ENCODE peak calls at places on chromosomes 13 and 19, in eight cellular contexts. C is upper lobe of right lung, E is IMR-90, L is foreskin keratinocyte, Z is ascending aorta, A is type B pancreatic cell, M is fibroblast of lung, X is dorsolateral prefrontal cortex. Q is an unnamed sample.

GRCh38 chr13:111337206-111337605 is 16.8 kb downstream of the TEX29 start:
- DNase-seq in C (no peak), E (peak), L (peak), Z (peak), A (peak), M (peak), X (no peak), Q (peak)

GRCh38 chr19:2550431-2551171 is 74.7 kb downstream of the GADD45B start:
- DNase-seq in C (peak), E (no peak), L (no peak), Z (no peak), A (no peak), M (no peak), X (peak), Q (no peak)

GRCh38 chr19:18053571-18054219 is 33.0 kb downstream of the IL12RB1 start:
- DNase-seq in C (no peak), E (peak), L (no peak), Z (peak), A (no peak), M (peak), X (no peak), Q (no peak)

GRCh38 chr19:5216141-5216847 is 124.3 kb downstream of the PTPRS start:
- DNase-seq in C (no peak), E (no peak), L (no peak), Z (no peak), A (no peak), M (no peak), X (no peak), Q (no peak)

GRCh38 chr13:46389985-46390384 is 2.9 kb upstream of the RUBCNL start:
- DNase-seq in C (no peak), E (no peak), L (no peak), Z (no peak), A (no peak), M (no peak), X (peak), Q (no peak)

GRCh38 chr19:44207126-44207803 is 5.1 kb upstream of the ZNF227 start:
- DNase-seq in C (peak), E (peak), L (peak), Z (peak), A (peak), M (peak), X (peak), Q (peak)

GRCh38 chr13:113413178-113413897 is 40.0 kb downstream of the ADPRHL1 start:
- DNase-seq in C (peak), E (no peak), L (no peak), Z (peak), A (no peak), M (peak), X (no peak), Q (no peak)

GRCh38 chr19:10968527-10969081 is 7.8 kb downstream of the SMARCA4 start:
- DNase-seq in C (no peak), E (no peak), L (no peak), Z (no peak), A (no peak), M (no peak), X (no peak), Q (no peak)

GRCh38 chr13:59774511-59774911 is 389.2 kb downstream of the DIAPH3 start:
- DNase-seq in C (no peak), E (peak), L (peak), Z (no peak), A (no peak), M (peak), X (no peak), Q (peak)

GRCh38 chr19:16957151-16957662 is 68.4 kb downstream of the F2RL3 start:
- DNase-seq in C (peak), E (no peak), L (peak), Z (no peak), A (peak), M (no peak), X (no peak), Q (no peak)

GRCh38 chr13:99979453-99980200 is 2.0 kb upstream of the ZIC2 start:
- DNase-seq in C (peak), E (no peak), L (no peak), Z (peak), A (no peak), M (no peak), X (no peak), Q (no peak)

GRCh38 chr19:38744906-38745305 is 632 bp upstream of the CAPN12 start:
- DNase-seq in C (no peak), E (no peak), L (no peak), Z (no peak), A (no peak), M (no peak), X (no peak), Q (no peak)

GRCh38 chr13:98014766-98015165 is 61.3 kb downstream of the IPO5 start:
- DNase-seq in C (no peak), E (peak), L (peak), Z (no peak), A (no peak), M (peak), X (no peak), Q (peak)

GRCh38 chr13:99322297-99323103 is 15.3 kb upstream of the GPR183 start:
- DNase-seq in C (no peak), E (peak), L (peak), Z (no peak), A (no peak), M (peak), X (no peak), Q (peak)

GRCh38 chr13:112940236-112940635 is 28.8 kb upstream of the MCF2L start:
- DNase-seq in C (no peak), E (no peak), L (no peak), Z (no peak), A (peak), M (peak), X (peak), Q (no peak)

GRCh38 chr19:41195675-41196497 is 2.9 kb downstream of the CYP2S1 start:
- DNase-seq in C (no peak), E (peak), L (peak), Z (no peak), A (no peak), M (peak), X (no peak), Q (peak)

GRCh38 chr13:106464076-106464475 is 71.4 kb downstream of the EFNB2 start:
- DNase-seq in C (no peak), E (no peak), L (no peak), Z (no peak), A (no peak), M (peak), X (no peak), Q (no peak)

GRCh38 chr19:9321338-9321737 is 2.6 kb upstream of the ZNF559 start:
- DNase-seq in C (no peak), E (no peak), L (no peak), Z (no peak), A (no peak), M (no peak), X (no peak), Q (no peak)

GRCh38 chr19:9323557-9323918 is 441 bp upstream of the ZNF559 start:
- DNase-seq in C (peak), E (peak), L (peak), Z (peak), A (no peak), M (peak), X (peak), Q (peak)

GRCh38 chr19:9324584-9324962 is 594 bp downstream of the ZNF559 start:
- DNase-seq in C (no peak), E (no peak), L (no peak), Z (no peak), A (no peak), M (no peak), X (no peak), Q (peak)

GRCh38 chr19:9329999-9330398 is 6.0 kb downstream of the ZNF559 start:
- DNase-seq in C (no peak), E (no peak), L (no peak), Z (no peak), A (no peak), M (no peak), X (no peak), Q (no peak)

DNA sequence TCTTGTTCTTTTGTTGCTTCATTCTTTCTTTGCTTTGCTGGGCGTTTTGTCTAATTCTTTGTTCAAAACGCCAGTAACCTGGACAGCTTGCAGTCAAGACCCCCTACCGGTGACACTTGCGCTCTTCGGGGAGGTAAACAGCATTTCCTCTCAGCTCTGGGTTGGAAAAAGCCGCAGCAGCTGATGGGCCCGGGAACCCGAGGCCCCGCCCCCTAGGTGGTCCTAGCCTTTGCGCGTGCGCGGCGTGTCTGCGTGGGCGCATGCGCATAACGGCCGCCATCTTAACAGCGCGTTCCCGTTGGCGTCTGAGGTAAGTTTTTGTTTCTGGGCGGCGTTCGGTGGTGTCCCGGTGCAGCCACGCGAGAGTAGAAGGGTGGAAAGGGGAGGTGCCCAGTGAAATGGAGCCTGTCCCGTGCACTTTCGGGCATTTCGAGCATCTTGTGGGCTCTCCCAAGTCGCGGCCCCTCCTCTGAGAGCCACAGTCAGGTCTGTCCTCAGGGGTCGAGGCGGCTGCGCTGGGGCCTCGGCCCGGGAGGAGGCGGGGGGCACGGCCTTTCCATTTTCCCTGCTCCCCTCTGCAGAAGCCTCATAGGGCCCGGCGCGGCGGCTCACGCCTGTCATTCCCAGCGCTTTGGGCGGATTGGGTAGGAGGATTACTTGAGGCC is at the start of gene ZNF559:
- DNase-seq in C (peak), E (peak), L (peak), Z (peak), A (peak), M (peak), X (peak), Q (peak)
- TF ChIP-seq CTCF in C (peak), E (peak), L (peak), Z (no peak), A (peak), M (peak), X (peak), Q (peak)

DNA sequence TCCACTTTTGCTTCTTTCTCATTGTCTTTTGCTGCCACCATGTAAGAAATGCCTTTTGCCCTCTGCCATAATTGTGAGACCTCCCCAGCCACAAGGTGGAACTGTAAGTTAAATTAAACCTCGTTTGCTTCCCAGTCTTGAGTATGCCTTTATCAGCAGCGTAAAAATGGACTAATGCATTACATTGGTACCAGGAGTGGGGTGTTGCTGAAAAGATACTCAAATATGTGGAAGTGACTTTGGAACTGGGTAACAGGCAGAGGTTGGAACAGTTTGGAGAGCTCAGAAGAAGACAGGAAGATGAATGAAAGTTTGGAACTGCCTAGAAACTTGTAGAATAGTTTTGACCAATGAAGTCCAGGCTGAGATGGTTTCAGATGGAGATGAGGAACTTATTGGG is 115.2 kb downstream of the B3GLCT start:
- DNase-seq in C (no peak), E (no peak), L (no peak), Z (no peak), A (no peak), M (no peak), X (no peak), Q (no peak)
- TF ChIP-seq CTCF in C (no peak), E (no peak), L (no peak), Z (no peak), A (no peak), M (no peak), X (no peak), Q (no peak)

DNA sequence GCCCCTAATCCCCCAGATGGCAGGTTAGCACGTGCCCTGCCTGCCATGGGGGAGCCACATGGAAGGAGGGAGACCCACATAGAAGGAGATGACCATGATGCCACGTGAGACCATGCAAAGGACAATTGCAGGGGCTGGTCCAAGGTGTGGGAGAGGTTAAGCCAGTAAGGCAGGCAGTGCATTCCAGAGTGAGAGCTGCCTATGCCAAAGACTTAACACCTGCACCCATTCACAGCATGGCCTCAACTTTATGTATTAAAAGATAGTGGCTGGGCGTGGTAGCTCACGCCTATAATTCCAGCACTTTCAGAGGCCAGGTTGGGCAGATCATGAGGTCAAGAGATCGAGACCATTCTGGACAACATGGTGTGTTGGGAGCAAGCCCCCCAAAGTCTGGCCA is 82.8 kb downstream of the ZNF429 start:
- DNase-seq in C (no peak), E (no peak), L (no peak), Z (no peak), A (no peak), M (no peak), X (no peak), Q (no peak)
- TF ChIP-seq CTCF in C (no peak), E (no peak), L (no peak), Z (no peak), A (no peak), M (no peak), X (no peak), Q (no peak)

DNA sequence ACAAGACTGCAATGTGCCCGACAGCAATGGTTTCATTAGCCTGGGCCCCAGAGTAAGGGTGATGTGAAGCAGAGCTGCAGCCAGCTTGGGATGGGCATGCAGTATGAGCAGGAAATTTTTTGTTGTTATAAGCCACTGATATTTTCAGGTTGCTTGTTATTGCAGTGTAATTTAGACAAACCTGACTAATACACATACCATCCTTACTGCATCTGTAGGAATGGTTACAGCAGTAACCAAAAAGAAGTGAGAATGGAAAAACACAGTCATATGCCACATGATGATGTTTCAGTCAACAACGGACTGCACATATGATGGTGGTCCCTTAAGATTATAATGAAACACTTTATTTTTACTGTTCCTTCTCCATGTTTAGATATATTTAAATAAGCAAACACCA is 8.6 kb upstream of the POMP start:
- DNase-seq in C (no peak), E (peak), L (no peak), Z (no peak), A (no peak), M (peak), X (no peak), Q (no peak)
- TF ChIP-seq CTCF in C (no peak), E (no peak), L (no peak), Z (no peak), A (no peak), M (no peak), X (no peak), Q (no peak)

DNA sequence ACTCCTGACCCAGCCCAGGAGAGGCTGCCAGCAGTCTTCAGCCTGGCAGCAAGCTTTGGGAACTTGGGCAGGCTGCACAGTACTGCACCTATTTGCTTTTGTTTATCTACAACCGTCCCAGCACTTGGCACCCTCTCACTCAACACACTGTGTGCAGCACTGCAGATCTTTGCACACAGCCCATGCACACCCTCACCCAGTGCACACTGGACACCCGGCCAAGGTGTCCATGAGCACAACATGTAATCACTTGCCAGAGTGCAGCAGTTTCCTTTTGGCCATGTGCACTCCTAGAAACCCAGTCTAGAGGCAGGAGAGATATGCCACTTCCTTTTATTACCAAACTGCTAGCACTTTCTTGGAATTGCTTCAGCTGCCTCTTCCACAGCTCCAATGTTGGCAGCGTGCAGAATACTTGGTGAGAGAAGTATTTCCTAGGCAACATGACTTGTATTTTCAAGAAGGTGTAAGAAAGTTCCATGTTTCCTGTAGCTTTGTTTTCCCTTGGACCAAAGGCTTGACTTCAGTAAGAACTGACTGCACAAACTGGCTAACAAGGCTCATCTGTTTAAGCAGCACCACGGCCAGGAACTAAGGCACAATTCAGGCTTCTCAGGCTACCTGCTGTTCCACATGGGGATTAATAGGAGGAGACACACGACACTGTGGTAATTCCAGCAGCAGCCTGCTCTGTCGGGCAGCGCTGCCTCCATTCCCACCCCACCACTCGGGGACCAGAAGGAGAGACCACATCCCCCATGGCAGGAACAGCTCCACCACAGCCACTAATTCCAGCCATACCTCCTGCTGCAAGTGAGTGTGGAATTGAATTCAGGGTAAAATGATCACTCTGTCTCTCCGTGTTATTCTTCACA is 15.3 kb downstream of the ATP7B start:
- DNase-seq in C (no peak), E (no peak), L (no peak), Z (no peak), A (no peak), M (peak), X (no peak), Q (no peak)
- TF ChIP-seq CTCF in C (no peak), E (no peak), L (no peak), Z (no peak), A (no peak), M (no peak), X (no peak), Q (no peak)

DNA sequence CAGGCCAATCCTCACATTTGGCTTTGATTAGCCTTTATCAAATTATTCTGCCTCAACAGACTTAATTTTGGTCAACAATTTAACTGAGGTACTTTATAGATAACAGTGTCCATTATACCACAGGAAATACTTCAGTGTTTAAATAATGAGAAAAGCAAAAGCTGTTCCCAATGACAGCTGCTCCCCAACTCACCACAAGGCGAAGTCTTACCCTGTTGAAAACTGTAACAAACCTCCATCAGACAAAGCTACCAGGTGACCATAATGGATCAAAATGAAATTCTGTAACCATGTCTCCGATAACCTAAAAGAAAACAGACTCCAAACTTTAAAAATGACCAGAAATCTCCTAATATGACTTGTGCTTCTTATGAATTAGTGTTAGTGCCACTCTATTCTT is 50.3 kb downstream of the ZNF44 start:
- DNase-seq in C (no peak), E (no peak), L (no peak), Z (no peak), A (no peak), M (no peak), X (no peak), Q (no peak)
- TF ChIP-seq CTCF in C (peak), E (no peak), L (peak), Z (no peak), A (peak), M (no peak), X (no peak), Q (no peak)

GRCh38 chr19:3836887-3837286 is 32.0 kb downstream of the ZFR2 start:
- DNase-seq in C (no peak), E (no peak), L (no peak), Z (no peak), A (no peak), M (no peak), X (no peak), Q (no peak)
- TF ChIP-seq CTCF in C (no peak), E (no peak), L (no peak), Z (no peak), A (no peak), M (no peak), X (no peak), Q (no peak)

GRCh38 chr13:27619711-27620376 is 485 bp downstream of the LNX2 start:
- DNase-seq in C (no peak), E (peak), L (peak), Z (peak), A (no peak), M (peak), X (no peak), Q (no peak)
- TF ChIP-seq CTCF in C (peak), E (peak), L (peak), Z (peak), A (peak), M (peak), X (no peak), Q (peak)

GRCh38 chr19:31548941-31549340 is 199.7 kb upstream of the TSHZ3 start:
- DNase-seq in C (no peak), E (peak), L (no peak), Z (no peak), A (no peak), M (peak), X (no peak), Q (no peak)
- TF ChIP-seq CTCF in C (peak), E (peak), L (peak), Z (no peak), A (peak), M (peak), X (peak), Q (no peak)

GRCh38 chr13:22253107-22253506 is 582.2 kb downstream of the FGF9 start:
- DNase-seq in C (no peak), E (no peak), L (no peak), Z (no peak), A (no peak), M (no peak), X (no peak), Q (no peak)

GRCh38 chr13:22252281-22252830 is 581.5 kb downstream of the FGF9 start:
- DNase-seq in C (no peak), E (no peak), L (no peak), Z (no peak), A (no peak), M (no peak), X (no peak), Q (no peak)

DNA sequence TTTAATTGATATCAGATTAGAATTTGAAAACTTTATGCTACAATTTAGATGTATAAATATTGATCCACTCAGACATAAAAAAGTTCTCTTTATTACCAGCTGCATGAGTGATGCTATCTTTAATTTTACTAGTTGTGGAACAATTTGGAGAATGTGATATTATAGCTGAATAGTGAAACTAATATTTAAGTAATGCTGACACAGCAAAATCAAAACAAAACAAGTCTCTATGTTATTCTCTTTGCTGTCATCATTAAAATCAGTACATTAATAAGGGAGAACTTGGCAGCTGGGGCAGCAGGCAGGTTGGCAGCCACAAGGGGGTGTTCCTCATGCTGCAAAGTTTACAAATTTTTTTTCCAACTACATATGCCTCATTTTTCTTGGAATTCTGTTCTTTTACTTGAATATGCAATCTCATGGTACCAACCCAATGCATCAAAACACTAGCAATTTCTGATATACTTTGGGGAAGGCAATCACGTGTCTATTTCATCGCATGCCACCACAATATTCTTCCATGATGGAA is 585.3 kb downstream of the FGF9 start:
- DNase-seq in C (no peak), E (no peak), L (no peak), Z (no peak), A (no peak), M (no peak), X (no peak), Q (no peak)
- TF ChIP-seq CTCF in C (peak), E (no peak), L (no peak), Z (no peak), A (peak), M (no peak), X (no peak), Q (peak)